ENCODE peak calls at places on chromosome 9, in four cellular contexts. U, L, S and W are unnamed samples.

GRCh38 chr9:135857843-135858242 is 49.5 kb downstream of the CAMSAP1 start:
- DNase-seq in L (no peak), U (no peak), S (no peak), W (no peak)

GRCh38 chr9:114310471-114311450 is 12.1 kb upstream of the ORM1 start:
- DNase-seq in S (no peak), L (peak), U (no peak), W (no peak)

GRCh38 chr9:129964901-129965734 is 77.9 kb downstream of the FNBP1 start:
- DNase-seq in U (no peak), S (no peak), L (no peak), W (no peak)

GRCh38 chr9:119101048-119101447 is 268.2 kb downstream of the BRINP1 start:
- DNase-seq in L (no peak), S (no peak), U (no peak), W (no peak)

GRCh38 chr9:132943677-132944293 is 631 bp downstream of the TSC1 start:
- DNase-seq in U (no peak), L (no peak), S (no peak), W (no peak)

GRCh38 chr9:118961857-118962256 is 407.4 kb downstream of the BRINP1 start:
- DNase-seq in S (peak), L (no peak), U (peak), W (no peak)

GRCh38 chr9:15246688-15247087 is 60.3 kb downstream of the TTC39B start:
- DNase-seq in S (peak), L (no peak), U (peak), W (no peak)

GRCh38 chr9:73736266-73736665 is 584.6 kb downstream of the ANXA1 start:
- DNase-seq in U (no peak), L (no peak), S (peak), W (no peak)

GRCh38 chr9:129052592-129052991 is 16.2 kb downstream of the MIGA2 start:
- DNase-seq in S (peak), U (peak), L (no peak), W (no peak)

GRCh38 chr9:29241320-29241719 is 1668.0 kb upstream of the C9orf72 start:
- DNase-seq in S (peak), U (peak), L (no peak), W (no peak)

GRCh38 chr9:31908158-31908890 is 476.1 kb upstream of the ACO1 start:
- DNase-seq in L (no peak), U (peak), S (peak), W (no peak)

GRCh38 chr9:137107982-137108381 is 6.6 kb downstream of the DPP7 start:
- DNase-seq in S (no peak), U (no peak), L (no peak), W (no peak)

GRCh38 chr9:133470427-133470924 is 8.4 kb downstream of the SLC2A6 start:
- DNase-seq in L (no peak), S (no peak), U (no peak), W (no peak)

GRCh38 chr9:85347541-85347940 is 394.2 kb downstream of the AGTPBP1 start:
- DNase-seq in S (no peak), U (no peak), L (no peak), W (no peak)

GRCh38 chr9:35962126-35962906 is 4.4 kb upstream of the OR2S2 start:
- DNase-seq in L (peak), U (peak), S (peak), W (no peak)

GRCh38 chr9:109753308-109753707 is 26.7 kb upstream of the PALM2AKAP2 start:
- DNase-seq in L (no peak), S (no peak), U (no peak), W (no peak)

GRCh38 chr9:107874137-107874536 is 384.6 kb upstream of the KLF4 start:
- DNase-seq in S (no peak), L (no peak), U (no peak), W (no peak)

GRCh38 chr9:13555516-13555915 is 276.0 kb upstream of the MPDZ start:
- DNase-seq in S (no peak), U (no peak), L (no peak), W (no peak)

GRCh38 chr9:116267021-116267420 is 113.4 kb downstream of the PAPPA start:
- DNase-seq in S (peak), U (peak), L (no peak), W (no peak)

GRCh38 chr9:34413229-34413852 is 36.6 kb upstream of the MYORG start:
- DNase-seq in S (peak), U (peak), L (no peak), W (peak)

GRCh38 chr9:133347515-133347984 is 381 bp downstream of the MED22 start:
- DNase-seq in L (no peak), U (peak), S (no peak), W (peak)

GRCh38 chr9:8766096-8766495 is 966.5 kb upstream of the DMAC1 start:
- DNase-seq in U (no peak), L (no peak), S (no peak), W (no peak)

GRCh38 chr9:4299006-4299795 is 667 bp downstream of the GLIS3 start:
- DNase-seq in L (peak), U (no peak), S (peak), W (peak)

GRCh38 chr9:4297151-4297794 is 2.6 kb downstream of the GLIS3 start:
- DNase-seq in L (peak), S (peak), U (no peak), W (no peak)

GRCh38 chr9:4296217-4296616 is 3.7 kb downstream of the GLIS3 start:
- DNase-seq in U (no peak), L (no peak), S (no peak), W (no peak)

GRCh38 chr9:4297795-4298254 is 2.0 kb downstream of the GLIS3 start:
- DNase-seq in U (no peak), L (peak), S (peak), W (peak)

GRCh38 chr9:4298255-4299005 is 1.4 kb downstream of the GLIS3 start:
- DNase-seq in S (peak), U (no peak), L (peak), W (peak)
- TF ChIP-seq CTCF in S (no peak), U (no peak), L (no peak), W (no peak)

DNA sequence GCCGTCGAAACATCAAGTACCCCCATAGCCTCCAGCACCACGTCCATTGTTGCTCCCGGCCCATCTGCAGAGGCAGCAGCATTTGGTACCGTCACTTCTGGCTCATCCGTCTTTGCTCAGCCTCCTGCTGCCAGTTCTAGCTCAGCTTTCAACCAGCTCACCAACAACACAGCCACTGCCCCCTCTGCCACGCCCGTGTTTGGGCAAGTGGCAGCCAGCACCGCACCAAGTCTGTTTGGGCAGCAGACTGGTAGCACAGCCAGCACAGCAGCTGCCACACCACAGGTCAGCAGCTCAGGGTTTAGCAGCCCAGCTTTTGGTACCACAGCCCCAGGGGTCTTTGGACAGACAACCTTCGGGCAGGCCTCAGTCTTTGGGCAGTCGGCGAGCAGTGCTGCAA is 72.9 kb downstream of the NUP214 start:
- DNase-seq in L (no peak), U (no peak), S (no peak), W (no peak)
- TF ChIP-seq CTCF in L (no peak), U (no peak), S (no peak), W (no peak)

GRCh38 chr9:126626117-126627022 is 12.6 kb downstream of the LMX1B start:
- DNase-seq in S (no peak), U (no peak), L (no peak), W (peak)
- TF ChIP-seq CTCF in S (no peak), U (no peak), L (no peak), W (no peak)

GRCh38 chr9:127527560-127528268 is 76.4 kb downstream of the LRSAM1 start:
- DNase-seq in U (no peak), S (no peak), L (no peak), W (no peak)

GRCh38 chr9:127524373-127524772 is 73.1 kb downstream of the LRSAM1 start:
- DNase-seq in S (no peak), U (no peak), L (no peak), W (no peak)

GRCh38 chr9:127523312-127523851 is 72.1 kb downstream of the LRSAM1 start:
- DNase-seq in U (no peak), S (peak), L (peak), W (no peak)

GRCh38 chr9:127526655-127527559 is 75.6 kb downstream of the LRSAM1 start:
- DNase-seq in L (peak), S (no peak), U (no peak), W (no peak)

GRCh38 chr9:127525426-127526188 is 74.3 kb downstream of the LRSAM1 start:
- DNase-seq in L (peak), S (no peak), U (no peak), W (no peak)
- TF ChIP-seq CTCF in L (peak), S (peak), U (no peak), W (peak)

GRCh38 chr9:77647659-77648457 is at the start of gene GNA14:
- DNase-seq in S (peak), L (peak), U (no peak), W (no peak)

GRCh38 chr9:77649109-77649812 is 1.1 kb upstream of the GNA14 start:
- DNase-seq in U (peak), L (no peak), S (no peak), W (no peak)

GRCh38 chr9:77651203-77651602 is 3.1 kb upstream of the GNA14 start:
- DNase-seq in U (no peak), S (no peak), L (no peak), W (no peak)

GRCh38 chr9:77647267-77647658 is 859 bp downstream of the GNA14 start:
- DNase-seq in U (no peak), S (no peak), L (no peak), W (no peak)

DNA sequence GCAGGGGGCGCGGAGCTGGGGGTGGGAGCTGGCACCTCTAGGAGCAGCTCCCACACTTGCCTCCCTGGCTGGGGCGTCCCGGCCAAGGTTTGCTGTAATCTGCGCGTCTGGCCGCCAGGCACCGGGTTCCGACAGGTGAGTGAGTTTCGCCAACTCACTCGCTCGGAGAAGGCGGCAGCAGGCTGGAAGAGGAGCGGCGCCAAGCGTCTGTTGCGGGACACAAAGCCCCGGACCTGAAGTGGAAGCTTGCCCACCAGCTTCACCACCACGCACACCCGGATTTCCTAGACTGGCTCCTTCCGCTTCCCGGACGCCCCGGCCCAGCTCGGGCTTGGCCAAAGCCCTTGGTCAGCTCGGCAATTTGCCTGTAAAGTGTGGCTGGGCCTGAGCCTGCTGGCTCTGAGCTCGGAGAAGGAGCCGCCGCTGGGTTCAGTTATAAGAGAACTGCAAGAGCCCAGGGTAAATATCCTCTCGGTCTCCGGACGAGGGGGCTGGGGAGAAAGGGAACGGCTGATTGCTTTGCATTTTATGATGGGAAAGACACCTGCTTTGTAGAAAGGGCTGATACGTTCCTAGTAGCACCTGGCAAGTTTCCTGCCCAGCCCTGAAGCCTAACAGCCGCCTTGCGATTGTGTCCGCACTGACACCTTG is 461 bp upstream of the GNA14 start:
- DNase-seq in L (peak), U (peak), S (peak), W (no peak)
- TF ChIP-seq CTCF in L (no peak), U (no peak), S (peak), W (no peak)

DNA sequence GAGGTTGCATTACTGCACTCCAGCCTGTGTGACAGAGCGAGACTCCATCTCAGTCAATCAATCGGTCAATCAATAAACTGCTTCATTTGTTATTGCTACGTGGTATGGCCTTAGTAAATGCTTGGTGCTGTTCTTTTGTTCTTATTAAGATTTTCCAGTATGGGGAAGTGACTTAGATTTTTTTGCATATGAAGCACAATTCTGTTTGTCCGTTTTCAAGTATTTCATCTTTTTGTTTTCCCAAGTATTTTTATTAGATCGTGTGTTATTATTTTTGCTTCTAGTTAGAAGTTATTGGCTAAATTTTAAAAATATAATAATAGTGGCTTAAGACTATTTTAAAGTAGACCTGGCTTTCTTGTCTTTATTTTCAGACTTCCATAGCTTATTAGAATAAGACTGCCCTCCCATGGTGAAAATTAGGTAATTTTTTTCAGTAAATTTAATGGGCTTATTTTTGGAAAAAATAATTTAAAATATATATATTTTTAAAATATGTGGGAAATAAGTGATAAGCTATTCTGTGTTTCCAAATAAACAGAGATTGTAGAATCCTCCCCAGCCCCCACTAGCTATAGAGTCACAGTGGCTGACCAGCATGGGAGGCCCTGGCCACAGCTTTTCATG is 14.7 kb upstream of the OMD start:
- DNase-seq in S (no peak), U (peak), L (no peak), W (no peak)
- TF ChIP-seq CTCF in S (peak), U (peak), L (no peak), W (no peak)

GRCh38 chr9:127224883-127225739 is 39.5 kb upstream of the GARNL3 start:
- DNase-seq in S (no peak), U (peak), L (peak), W (peak)

GRCh38 chr9:127223266-127223665 is 41.3 kb upstream of the GARNL3 start:
- DNase-seq in L (no peak), U (no peak), S (no peak), W (no peak)

GRCh38 chr9:127223810-127224177 is 40.8 kb upstream of the GARNL3 start:
- DNase-seq in L (no peak), S (peak), U (no peak), W (no peak)

GRCh38 chr9:127225747-127226646 is 38.6 kb upstream of the GARNL3 start:
- DNase-seq in L (no peak), S (no peak), U (no peak), W (no peak)

DNA sequence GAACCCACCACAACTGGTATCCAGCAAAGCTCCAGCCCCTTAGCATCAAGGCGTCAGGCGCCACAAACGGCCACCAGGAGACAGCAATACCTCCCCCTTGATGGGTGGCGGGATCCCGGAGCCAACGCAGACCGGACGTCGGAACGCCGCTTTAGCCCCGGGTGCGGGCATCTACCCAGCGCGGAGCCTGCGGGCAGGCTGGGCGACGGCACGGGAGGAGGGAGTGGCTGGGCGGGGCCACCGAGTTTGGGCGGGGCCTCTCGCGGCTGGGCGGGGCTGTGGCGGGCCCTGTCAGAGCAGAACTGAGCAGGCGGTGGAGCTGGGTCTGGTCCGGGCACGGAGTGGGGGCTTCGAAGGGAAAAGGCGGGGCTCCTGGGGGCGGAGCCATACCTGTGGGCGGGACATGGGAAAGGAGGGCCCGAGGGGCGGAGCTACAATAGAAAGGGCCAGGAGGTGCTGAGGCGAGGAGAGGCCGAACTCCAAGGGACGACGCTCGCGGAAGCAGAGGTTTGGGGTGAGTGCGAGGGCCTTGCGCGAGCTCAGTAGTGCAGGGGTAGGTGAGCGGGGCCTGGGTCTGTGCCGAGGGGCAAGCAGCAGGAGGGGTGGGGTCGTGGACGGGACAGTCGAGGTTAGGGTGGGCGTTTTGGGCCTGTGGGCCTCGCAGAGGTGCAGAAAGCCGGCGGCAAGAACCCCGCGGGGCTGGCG is 40.2 kb upstream of the GARNL3 start:
- DNase-seq in L (peak), U (peak), S (peak), W (peak)
- TF ChIP-seq CTCF in L (no peak), U (peak), S (peak), W (no peak)

GRCh38 chr9:104494808-104495207 is 9.3 kb upstream of the OR13F1 start:
- DNase-seq in L (no peak), U (peak), S (no peak), W (no peak)
- TF ChIP-seq CTCF in L (peak), U (peak), S (peak), W (peak)

GRCh38 chr9:92790542-92791527 is 26.2 kb upstream of the BICD2 start:
- DNase-seq in U (peak), S (peak), L (peak), W (peak)
- TF ChIP-seq CTCF in U (peak), S (peak), L (peak), W (peak)

GRCh38 chr9:124674651-124675050 is 96.5 kb downstream of the NR6A1 start:
- DNase-seq in U (no peak), S (no peak), L (no peak), W (no peak)

GRCh38 chr9:124673063-124673462 is 98.0 kb downstream of the NR6A1 start:
- DNase-seq in L (no peak), S (no peak), U (no peak), W (no peak)

GRCh38 chr9:124676159-124676551 is 95.0 kb downstream of the NR6A1 start:
- DNase-seq in U (no peak), L (no peak), S (no peak), W (no peak)

GRCh38 chr9:124671861-124672260 is 99.2 kb downstream of the NR6A1 start:
- DNase-seq in U (no peak), L (no peak), S (peak), W (no peak)

GRCh38 chr9:124675261-124676158 is 95.6 kb downstream of the NR6A1 start:
- DNase-seq in S (no peak), L (no peak), U (no peak), W (no peak)
- TF ChIP-seq CTCF in S (no peak), L (no peak), U (no peak), W (no peak)